ENCODE peak calls at places on chromosomes 12 and 14, in four cellular contexts. One of them, this sample, is unnamed.

GRCh38 chr12:62466018-62466595 is 519 bp upstream of the MON2 start:
- DNase-seq in HepG2: peak; percentile 6
- DNase-seq in K562: peak; percentile 58
- DNase-seq in WTC11: peak; percentile 24
- DNase-seq in this sample: peak; percentile 70

GRCh38 chr12:101653503-101653902 is 43.9 kb upstream of the CHPT1 start:
- DNase-seq in HepG2: peak; percentile 97
- DNase-seq in K562: no peak
- DNase-seq in WTC11: no peak
- DNase-seq in this sample: no peak

GRCh38 chr12:8077207-8077606 is 4.9 kb upstream of the NECAP1 start:
- DNase-seq in HepG2: no peak
- DNase-seq in K562: no peak
- DNase-seq in WTC11: no peak
- DNase-seq in this sample: peak; percentile 17

GRCh38 chr14:83709116-83709515 is 1820.8 kb upstream of the FLRT2 start:
- DNase-seq in HepG2: no peak
- DNase-seq in K562: no peak
- DNase-seq in WTC11: no peak
- DNase-seq in this sample: no peak

GRCh38 chr12:26123482-26123980 is 1.3 kb downstream of the BHLHE41 start:
- DNase-seq in HepG2: no peak
- DNase-seq in K562: no peak
- DNase-seq in WTC11: no peak
- DNase-seq in this sample: no peak

GRCh38 chr14:91892918-91893527 is 25.7 kb upstream of the TC2N start:
- DNase-seq in HepG2: peak; percentile 20
- DNase-seq in K562: peak; percentile 54
- DNase-seq in WTC11: peak; percentile 62
- DNase-seq in this sample: peak; percentile 58

GRCh38 chr12:62934799-62935674 is at the start of gene PPM1H:
- DNase-seq in HepG2: peak; percentile 86
- DNase-seq in K562: peak; percentile 88
- DNase-seq in WTC11: peak; percentile 97
- DNase-seq in this sample: peak; percentile 83

GRCh38 chr14:57182760-57183503 is 85.8 kb downstream of the EXOC5 start:
- DNase-seq in HepG2: peak; percentile 15
- DNase-seq in K562: peak; percentile 9
- DNase-seq in WTC11: peak; percentile 45
- DNase-seq in this sample: peak; percentile 39

GRCh38 chr14:23141706-23142467 is 22.8 kb upstream of the CEBPE start:
- DNase-seq in HepG2: no peak
- DNase-seq in K562: no peak
- DNase-seq in WTC11: no peak
- DNase-seq in this sample: peak; percentile 39

GRCh38 chr12:57833672-57834071 is 12.9 kb downstream of the CTDSP2 start:
- DNase-seq in HepG2: no peak
- DNase-seq in K562: no peak
- DNase-seq in WTC11: no peak
- DNase-seq in this sample: no peak

GRCh38 chr12:25764892-25765291 is 193.6 kb upstream of the RASSF8 start:
- DNase-seq in HepG2: no peak
- DNase-seq in K562: no peak
- DNase-seq in WTC11: no peak
- DNase-seq in this sample: no peak

GRCh38 chr14:68624541-68625220 is 168.2 kb downstream of the ZFP36L1 start:
- DNase-seq in HepG2: no peak
- DNase-seq in K562: no peak
- DNase-seq in WTC11: no peak
- DNase-seq in this sample: no peak

GRCh38 chr12:114674201-114675047 is 9.6 kb downstream of the TBX3 start:
- DNase-seq in HepG2: no peak
- DNase-seq in K562: no peak
- DNase-seq in WTC11: no peak
- DNase-seq in this sample: no peak

GRCh38 chr12:47307680-47308399 is 228.1 kb upstream of the AMIGO2 start:
- DNase-seq in HepG2: peak; percentile 43
- DNase-seq in K562: peak; percentile 47
- DNase-seq in WTC11: peak; percentile 36
- DNase-seq in this sample: peak; percentile 19

GRCh38 chr14:67994561-67994960 is 175.0 kb downstream of the RAD51B start:
- DNase-seq in HepG2: no peak
- DNase-seq in K562: no peak
- DNase-seq in WTC11: no peak
- DNase-seq in this sample: no peak

GRCh38 chr14:39320318-39320717 is 86.6 kb downstream of the MIA2 start:
- DNase-seq in HepG2: no peak
- DNase-seq in K562: no peak
- DNase-seq in WTC11: no peak
- DNase-seq in this sample: no peak

GRCh38 chr12:91777268-91777997 is 368.2 kb downstream of the BTG1 start:
- DNase-seq in HepG2: peak; percentile 0
- DNase-seq in K562: no peak
- DNase-seq in WTC11: no peak
- DNase-seq in this sample: no peak

GRCh38 chr12:49335955-49336644 is 888 bp downstream of the C1QL4 start:
- DNase-seq in HepG2: no peak
- DNase-seq in K562: no peak
- DNase-seq in WTC11: no peak
- DNase-seq in this sample: no peak
- TF ChIP-seq FOXJ3 in HepG2: no peak
- TF ChIP-seq FOXJ3 in K562: no peak
- TF ChIP-seq FOXJ3 in WTC11: no peak
- TF ChIP-seq FOXJ3 in this sample: no peak

DNA sequence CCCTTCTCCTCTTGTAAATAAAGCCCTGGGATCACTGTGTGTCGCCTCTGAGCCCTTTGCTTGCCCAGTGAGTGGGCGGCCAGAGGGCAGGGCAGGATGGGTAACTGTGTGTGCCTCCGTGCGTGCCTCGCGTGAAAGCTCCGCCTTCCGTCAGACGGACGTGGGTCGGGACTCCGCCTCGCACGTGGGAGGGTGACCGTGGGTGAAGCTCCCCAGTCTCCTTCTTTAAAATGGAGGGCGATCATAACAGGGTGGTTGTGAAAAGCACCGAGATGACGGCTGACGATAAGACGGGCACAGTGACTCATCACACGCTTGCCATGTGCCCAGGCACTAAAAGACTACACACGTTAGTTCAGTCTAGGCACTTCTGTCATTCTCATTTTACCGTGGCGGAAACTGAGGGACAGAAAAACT is 9.2 kb downstream of the PHB2 start:
- DNase-seq in HepG2: no peak
- DNase-seq in K562: peak; percentile 51
- DNase-seq in WTC11: no peak
- DNase-seq in this sample: peak; percentile 34
- TF ChIP-seq FOXJ3 in HepG2: no peak
- TF ChIP-seq FOXJ3 in K562: no peak
- TF ChIP-seq FOXJ3 in WTC11: no peak
- TF ChIP-seq FOXJ3 in this sample: no peak

GRCh38 chr12:12032771-12033588 is 37.8 kb upstream of the BCL2L14 start:
- DNase-seq in HepG2: peak; percentile 72
- DNase-seq in K562: peak; percentile 61
- DNase-seq in WTC11: peak; percentile 93
- DNase-seq in this sample: peak; percentile 68
- TF ChIP-seq FOXJ3 in HepG2: no peak
- TF ChIP-seq FOXJ3 in K562: no peak
- TF ChIP-seq FOXJ3 in WTC11: no peak
- TF ChIP-seq FOXJ3 in this sample: no peak

DNA sequence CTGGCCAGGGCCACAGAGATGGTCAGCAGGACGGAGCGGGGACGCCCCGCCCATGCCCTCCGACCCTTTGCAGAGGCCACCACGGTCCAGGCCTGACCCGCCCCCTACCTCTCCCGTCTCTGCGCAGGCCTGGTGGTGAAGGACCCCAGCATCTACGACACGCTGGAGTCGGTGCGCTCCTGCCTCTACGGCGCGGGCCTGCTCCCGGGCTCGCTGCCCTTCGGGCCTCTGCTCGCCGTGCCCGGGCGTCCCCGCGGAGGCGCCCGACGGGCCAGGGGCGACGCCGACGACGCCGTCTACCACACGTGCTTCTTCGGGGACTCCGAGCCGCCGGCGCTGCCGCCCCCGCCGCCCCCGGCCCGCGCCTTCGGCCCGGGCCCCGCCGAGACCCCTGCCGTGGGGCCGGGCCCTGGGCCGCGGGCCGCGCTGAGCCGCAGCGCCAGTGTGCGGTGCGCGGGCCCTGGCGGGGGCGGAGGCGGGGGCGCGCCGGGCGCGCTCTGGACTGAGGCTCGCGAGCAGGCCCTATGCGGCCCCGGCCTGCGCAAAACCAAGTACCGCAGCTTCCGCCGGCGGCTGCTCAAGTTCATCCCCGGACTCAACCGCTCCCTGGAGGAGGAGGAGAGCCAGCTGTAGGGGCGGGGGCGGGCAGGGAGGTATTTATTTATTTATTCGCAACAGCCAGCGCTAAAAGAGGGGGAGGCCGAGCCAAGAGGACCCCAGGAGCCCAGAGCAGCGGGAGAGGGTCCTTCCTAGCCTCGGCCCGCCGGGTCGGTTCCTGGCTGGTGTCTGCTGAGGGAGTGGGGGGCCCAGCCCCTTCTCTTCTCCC is 8.0 kb downstream of the TAMALIN start:
- DNase-seq in HepG2: no peak
- DNase-seq in K562: no peak
- DNase-seq in WTC11: peak; percentile 69
- DNase-seq in this sample: no peak
- TF ChIP-seq FOXJ3 in HepG2: no peak
- TF ChIP-seq FOXJ3 in K562: no peak
- TF ChIP-seq FOXJ3 in WTC11: no peak
- TF ChIP-seq FOXJ3 in this sample: no peak

This sample was measured in SK-N-SH.